ENCODE peak calls at places on chromosomes 6 and 20, in eight cellular contexts. N, O, I, J, Z, U, Y and L are unnamed samples.

GRCh38 chr6:61886608-61887259 is 399.3 kb downstream of the KHDRBS2 start:
- DNase-seq in U (no peak), J (no peak), O (no peak), I (no peak), Y (no peak), Z (no peak), N (no peak), L (peak; percentile 25)

GRCh38 chr6:109441069-109441816 is 719 bp downstream of the SMPD2 start:
- DNase-seq in O (peak; percentile 76), Y (peak; percentile 75), U (peak; percentile 54), I (no peak), N (peak; percentile 55), J (peak; percentile 47), Z (peak; percentile 88), L (peak; percentile 76)

GRCh38 chr20:64146301-64146935 is 17.8 kb upstream of the MYT1 start:
- DNase-seq in O (peak; percentile 74), I (no peak), Z (peak; percentile 10), U (no peak), N (no peak), J (no peak), Y (no peak), L (no peak)

GRCh38 chr6:106974999-106975698 is 620 bp upstream of the CD24 start:
- DNase-seq in Z (peak; percentile 92), Y (peak; percentile 79), J (no peak), U (no peak), I (peak; percentile 69), N (peak; percentile 71), O (peak; percentile 56), L (peak; percentile 62)

GRCh38 chr6:151869787-151870186 is 62.3 kb downstream of the ESR1 start:
- DNase-seq in J (no peak), I (no peak), N (no peak), U (no peak), Y (no peak), O (no peak), Z (no peak), L (no peak)

GRCh38 chr6:119132211-119133004 is 53.9 kb upstream of the FAM184A start:
- DNase-seq in Z (no peak), Y (no peak), U (no peak), J (no peak), O (no peak), I (no peak), N (no peak), L (no peak)

GRCh38 chr6:92545861-92546260 is 873.5 kb downstream of the EPHA7 start:
- DNase-seq in I (no peak), Z (no peak), J (no peak), N (no peak), U (no peak), O (no peak), Y (no peak), L (no peak)

GRCh38 chr6:5457983-5458683 is 196.8 kb downstream of the FARS2 start:
- DNase-seq in U (peak; percentile 71), N (peak; percentile 19), I (peak; percentile 91), Z (no peak), J (no peak), Y (no peak), O (no peak), L (no peak)

GRCh38 chr6:13998356-13998755 is 73.6 kb downstream of the RNF182 start:
- DNase-seq in Y (no peak), O (no peak), U (no peak), I (no peak), N (no peak), J (no peak), Z (no peak), L (no peak)

GRCh38 chr6:25883536-25883935 is 9.5 kb upstream of the SLC17A3 start:
- DNase-seq in I (no peak), J (no peak), O (no peak), U (no peak), Z (no peak), N (no peak), Y (no peak), L (no peak)

GRCh38 chr6:117951783-117952182 is 44.7 kb downstream of the SLC35F1 start:
- DNase-seq in I (no peak), Y (no peak), N (no peak), Z (no peak), U (no peak), O (no peak), J (no peak), L (no peak)

GRCh38 chr6:170366248-170366960 is 59.8 kb downstream of the FAM120B start:
- DNase-seq in O (no peak), Z (no peak), Y (no peak), N (no peak), U (no peak), I (no peak), J (no peak), L (no peak)

GRCh38 chr6:131937703-131938631 is 13.2 kb downstream of the CCN2 start:
- DNase-seq in U (no peak), J (peak; percentile 88), O (peak; percentile 69), N (no peak), Z (no peak), Y (no peak), I (no peak), L (no peak)

GRCh38 chr6:148389086-148389485 is 46.4 kb downstream of the SASH1 start:
- DNase-seq in Y (no peak), I (no peak), N (no peak), J (no peak), Z (no peak), U (no peak), O (no peak), L (no peak)

GRCh38 chr6:137237413-137238170 is 18.4 kb upstream of the IFNGR1 start:
- DNase-seq in U (no peak), O (no peak), I (no peak), J (peak; percentile 88), Y (no peak), Z (no peak), N (no peak), L (no peak)

GRCh38 chr20:62925420-62926228 is 681 bp downstream of the DIDO1 start:
- DNase-seq in I (no peak), N (peak; percentile 54), U (no peak), O (no peak), J (peak; percentile 16), Z (peak; percentile 90), Y (peak; percentile 72), L (peak; percentile 80)

GRCh38 chr20:21555470-21556120 is 41.7 kb upstream of the NKX2-2 start:
- DNase-seq in I (no peak), J (no peak), Y (no peak), N (no peak), O (no peak), U (no peak), Z (no peak), L (no peak)

GRCh38 chr20:21554985-21555384 is 41.1 kb upstream of the NKX2-2 start:
- DNase-seq in Y (no peak), Z (no peak), J (no peak), O (no peak), I (no peak), N (no peak), U (no peak), L (no peak)

GRCh38 chr20:21557246-21557982 is 43.5 kb upstream of the NKX2-2 start:
- DNase-seq in O (no peak), N (no peak), Z (no peak), J (no peak), I (no peak), U (no peak), Y (peak; percentile 49), L (no peak)

GRCh38 chr20:21554376-21554890 is 40.6 kb upstream of the NKX2-2 start:
- DNase-seq in N (no peak), Z (no peak), U (no peak), I (no peak), J (no peak), O (no peak), Y (no peak), L (no peak)

DNA sequence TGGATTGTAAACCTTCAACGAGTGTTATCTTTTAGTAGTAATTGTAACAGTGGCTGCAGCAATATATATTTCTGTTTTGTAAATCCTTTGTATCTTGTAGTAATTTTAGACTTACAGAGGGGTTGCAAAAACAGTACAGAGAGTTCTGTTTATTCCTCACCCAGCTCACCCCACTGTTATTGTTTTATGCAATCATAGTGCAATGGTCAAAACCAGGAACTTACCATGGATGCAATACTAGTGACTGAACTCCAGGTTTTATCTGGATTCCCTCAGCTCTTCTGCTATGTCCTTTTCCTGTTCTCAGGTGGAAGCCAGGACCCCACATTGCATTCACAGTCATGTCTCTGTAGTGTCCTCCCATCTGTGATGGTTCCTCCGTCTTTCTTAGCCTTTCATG is 42.5 kb upstream of the NKX2-2 start:
- DNase-seq in N (no peak), I (no peak), J (no peak), Z (no peak), O (no peak), Y (no peak), U (no peak), L (no peak)
- TF ChIP-seq POLR2A in N (no peak), I (no peak), J (no peak), Z (no peak), O (no peak), Y (no peak), U (no peak), L (no peak)

GRCh38 chr6:158064725-158065251 is 83.1 kb downstream of the SYNJ2 start:
- DNase-seq in Z (peak; percentile 56), U (no peak), I (no peak), O (no peak), N (no peak), J (no peak), Y (no peak), L (no peak)
- H3K4me3 ChIP-seq in Z (no peak overlapping the region), U (no peak overlapping the region), I (no peak overlapping the region), O (no peak overlapping the region), N (no peak overlapping the region), J (no peak overlapping the region), Y (no peak overlapping the region), L (no peak overlapping the region)

DNA sequence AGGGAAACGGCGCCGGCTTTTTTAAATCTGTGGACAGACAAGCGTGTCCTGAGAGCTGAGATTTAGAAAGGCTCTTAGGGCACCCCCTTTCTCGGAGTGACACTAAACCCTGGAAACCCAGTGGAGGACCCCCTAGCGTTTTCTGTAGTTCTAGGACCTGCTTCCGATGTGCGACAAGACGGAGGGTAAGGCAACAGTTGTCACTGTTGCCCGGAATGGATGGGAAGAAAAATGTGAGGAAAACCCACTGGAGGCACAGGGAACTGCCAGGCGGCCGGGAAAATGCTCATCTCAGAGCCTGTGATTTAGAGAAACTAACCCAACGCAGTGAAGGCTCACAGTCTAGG is 551 bp upstream of the ATP5F1E start:
- DNase-seq in Y (no peak), I (no peak), N (no peak), Z (no peak), U (no peak), J (peak; percentile 27), O (no peak), L (no peak)
- TF ChIP-seq CTCF in Y (no peak), I (peak; percentile 47), N (peak; percentile 10), Z (no peak), U (no peak), J (no peak), O (peak; percentile 57), L (no peak)

DNA sequence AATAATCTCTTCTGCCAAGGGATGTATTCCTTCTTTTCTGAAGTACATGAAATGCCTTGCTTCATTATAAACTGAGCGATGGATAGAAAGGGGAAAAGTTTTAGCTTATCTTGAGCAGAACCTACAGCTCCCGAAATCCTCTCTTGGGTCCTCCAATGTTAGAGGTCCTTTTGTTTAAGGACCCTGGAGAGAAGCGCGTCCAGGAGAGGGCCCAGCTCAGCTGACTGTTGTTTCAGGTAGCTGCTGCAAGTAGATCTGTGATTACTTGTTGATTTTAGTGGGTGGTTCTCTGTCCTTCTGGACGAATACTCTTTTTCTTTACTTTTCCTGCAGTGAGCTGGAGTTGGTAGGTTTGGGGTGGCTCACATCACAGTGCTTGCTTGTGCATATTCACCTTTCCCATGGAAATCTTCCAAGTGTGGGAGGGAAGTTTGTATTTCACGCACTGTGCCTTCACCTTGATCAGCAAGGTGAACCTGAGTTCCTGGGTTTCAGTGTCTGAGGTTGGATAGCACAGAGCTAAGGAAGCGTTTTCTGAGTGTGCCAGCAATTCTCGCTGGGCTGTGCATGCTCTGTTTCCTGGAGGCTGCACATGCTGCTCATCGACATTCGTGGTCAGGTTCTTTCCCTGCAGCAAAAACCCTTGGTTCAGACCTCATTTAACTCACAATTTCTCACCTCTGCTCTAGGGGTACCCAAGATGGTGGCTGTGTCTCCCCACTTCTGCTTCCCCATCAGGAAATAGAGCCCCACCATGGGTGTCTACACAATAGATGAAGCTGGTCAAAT is 176.3 kb downstream of the JARID2 start:
- DNase-seq in J (no peak), Y (no peak), I (no peak), O (no peak), N (no peak), U (no peak), Z (no peak), L (peak; percentile 33)
- TF ChIP-seq POLR2A in J (no peak), Y (no peak), I (no peak), O (no peak), N (no peak), U (no peak), Z (no peak), L (no peak)